ENCODE peak calls at places on chromosome 3, in six cellular contexts. S is Karpas-422, E is PC-9, P is hepatocyte, B is PC-3, J is MM.1S. Y is an unnamed sample. For H3K9me2, the result is how much of the 10 kb centered on the place peaks cover.

GRCh38 chr3:40120816-40121215 is 188.7 kb upstream of the EIF1B start:
- DNase-seq in S (no peak), J (no peak), E (no peak), B (peak), P (peak), Y (peak)

GRCh38 chr3:94118390-94118789 is 55.5 kb downstream of the NSUN3 start:
- DNase-seq in B (no peak), S (no peak), E (no peak), J (no peak), P (no peak), Y (no peak)

GRCh38 chr3:27589795-27590194 is 105.6 kb upstream of the SLC4A7 start:
- DNase-seq in B (no peak), E (no peak), P (no peak), S (no peak), J (no peak), Y (peak)

GRCh38 chr3:175585898-175586297 is 726.8 kb downstream of the NAALADL2 start:
- DNase-seq in J (no peak), S (no peak), E (peak), B (peak), P (no peak), Y (peak)

GRCh38 chr3:146577662-146578061 is 27.5 kb downstream of the PLSCR5 start:
- DNase-seq in S (peak), E (peak), P (peak), B (peak), J (peak), Y (peak)

GRCh38 chr3:54630111-54630623 is 297.7 kb downstream of the LRTM1 start:
- DNase-seq in P (no peak), E (no peak), B (no peak), S (no peak), J (no peak), Y (no peak)

GRCh38 chr3:138942861-138943623 is 3.9 kb downstream of the FOXL2 start:
- DNase-seq in B (no peak), E (no peak), J (no peak), S (no peak), P (no peak), Y (no peak)

GRCh38 chr3:8319935-8320634 is 181.5 kb upstream of the LMCD1 start:
- DNase-seq in J (no peak), P (no peak), S (no peak), E (no peak), B (peak), Y (peak)

GRCh38 chr3:23389089-23389488 is 186.0 kb downstream of the UBE2E2 start:
- DNase-seq in B (peak), E (no peak), J (no peak), P (no peak), S (no peak), Y (no peak)

GRCh38 chr3:122246214-122246613 is 62.7 kb downstream of the CASR start:
- DNase-seq in E (no peak), J (peak), S (no peak), P (no peak), B (no peak), Y (peak)

GRCh38 chr3:35758358-35758757 is 119.0 kb downstream of the ARPP21 start:
- DNase-seq in S (no peak), J (no peak), B (no peak), P (no peak), E (no peak), Y (no peak)

GRCh38 chr3:23175361-23176073 is 27.6 kb upstream of the UBE2E2 start:
- DNase-seq in P (no peak), E (no peak), B (peak), S (no peak), J (no peak), Y (no peak)

GRCh38 chr3:114697441-114697840 is 403.6 kb downstream of the TIGIT start:
- DNase-seq in E (no peak), P (no peak), S (no peak), B (no peak), J (no peak), Y (no peak)

GRCh38 chr3:95172549-95172948 is 1109.7 kb downstream of the NSUN3 start:
- DNase-seq in P (no peak), B (no peak), S (no peak), J (no peak), E (no peak), Y (no peak)

GRCh38 chr3:181793006-181793405 is 81.3 kb downstream of the SOX2 start:
- DNase-seq in S (no peak), P (no peak), J (no peak), B (no peak), E (no peak), Y (no peak)

GRCh38 chr3:181796641-181797040 is 84.9 kb downstream of the SOX2 start:
- DNase-seq in J (no peak), E (no peak), B (no peak), P (no peak), S (no peak), Y (no peak)

GRCh38 chr3:181791380-181791779 is 79.7 kb downstream of the SOX2 start:
- DNase-seq in B (no peak), P (no peak), S (no peak), J (no peak), E (no peak), Y (no peak)

GRCh38 chr3:181797431-181797830 is 85.7 kb downstream of the SOX2 start:
- DNase-seq in J (no peak), E (no peak), S (no peak), B (no peak), P (no peak), Y (no peak)

DNA sequence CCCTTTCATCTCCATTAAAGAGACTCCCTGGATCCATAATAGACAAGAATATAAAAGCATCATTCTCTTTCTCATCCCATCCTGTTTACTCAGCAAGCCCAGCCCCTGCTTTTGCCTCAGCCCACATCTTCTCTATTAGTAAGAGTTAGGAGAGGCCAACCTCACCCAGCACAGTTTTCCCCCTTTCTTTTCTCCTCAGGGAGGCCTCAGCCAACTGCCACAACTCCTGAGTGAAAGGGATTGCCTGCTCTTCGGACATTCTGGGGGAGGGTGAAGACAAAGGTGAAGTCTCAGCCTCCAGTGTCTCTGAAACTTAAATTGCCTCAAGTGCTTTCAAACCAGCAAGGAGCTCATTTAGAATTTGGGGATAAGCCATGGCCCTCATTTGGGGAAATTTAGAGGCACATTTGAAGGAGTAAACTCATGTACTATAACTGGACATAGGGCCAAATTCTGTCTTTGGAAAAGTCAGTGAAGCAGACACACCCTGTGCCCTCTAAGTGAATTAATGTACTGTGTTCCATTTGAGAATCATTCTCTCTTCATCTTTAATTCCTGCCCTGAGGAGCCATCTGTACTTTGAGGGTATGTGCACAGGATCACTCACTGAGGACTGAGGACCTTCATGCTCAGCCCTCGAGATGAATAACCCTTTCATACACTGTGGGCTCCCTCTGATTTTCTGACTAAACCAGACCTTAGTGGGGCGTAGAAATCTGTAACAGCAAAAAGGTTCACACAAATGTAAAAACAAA is 82.5 kb downstream of the SOX2 start:
- DNase-seq in J (no peak), E (no peak), P (no peak), B (no peak), S (no peak), Y (no peak)
- H2AFZ ChIP-seq in J (no peak), E (no peak), P (no peak), B (no peak), S (peak), Y (no peak)

DNA sequence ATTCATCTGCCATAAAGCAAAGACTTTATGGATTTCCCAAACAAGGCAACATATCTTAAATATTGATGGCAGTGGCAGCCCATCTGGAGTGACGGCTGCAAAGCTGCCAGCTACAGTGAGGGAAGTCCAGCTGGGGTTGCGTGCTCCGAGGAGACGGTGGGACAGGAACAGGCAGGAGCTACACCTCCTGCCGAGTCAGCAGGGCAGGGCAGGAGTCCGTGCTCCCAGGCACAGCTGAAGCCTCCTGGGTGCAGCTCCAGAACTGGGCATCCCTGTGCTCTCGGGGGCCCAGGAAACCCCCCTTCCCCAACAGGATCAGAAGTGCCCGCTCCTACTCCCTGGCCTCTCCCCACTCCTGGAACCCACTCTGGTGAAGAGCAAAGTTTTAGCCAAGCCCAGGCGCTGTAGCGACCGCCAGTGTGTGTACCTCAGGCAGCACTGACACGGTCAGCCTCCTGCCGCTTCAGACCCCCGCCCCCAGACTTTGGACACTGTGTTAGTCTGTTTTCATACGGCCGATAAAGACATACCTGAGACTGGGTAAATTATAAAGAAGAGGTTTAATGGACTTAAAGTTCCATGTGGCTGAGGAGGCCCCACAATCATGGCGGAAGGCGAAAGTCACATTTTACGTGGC is 556.4 kb upstream of the CCDC54 start:
- DNase-seq in S (peak), B (no peak), E (no peak), P (no peak), J (no peak), Y (no peak)
- H3K9me2 ChIP-seq in S (under half), B (under half), E (under half), P (under half), J (under half), Y (under half)

GRCh38 chr3:172564499-172564898 is 41.3 kb upstream of the TNFSF10 start:
- DNase-seq in J (no peak), S (no peak), B (no peak), E (no peak), P (no peak), Y (no peak)

GRCh38 chr3:172562881-172563835 is 39.9 kb upstream of the TNFSF10 start:
- DNase-seq in B (peak), S (no peak), J (no peak), E (peak), P (peak), Y (peak)

GRCh38 chr3:172569128-172570008 is 46.1 kb upstream of the TNFSF10 start:
- DNase-seq in J (no peak), B (no peak), E (no peak), S (no peak), P (no peak), Y (no peak)

DNA sequence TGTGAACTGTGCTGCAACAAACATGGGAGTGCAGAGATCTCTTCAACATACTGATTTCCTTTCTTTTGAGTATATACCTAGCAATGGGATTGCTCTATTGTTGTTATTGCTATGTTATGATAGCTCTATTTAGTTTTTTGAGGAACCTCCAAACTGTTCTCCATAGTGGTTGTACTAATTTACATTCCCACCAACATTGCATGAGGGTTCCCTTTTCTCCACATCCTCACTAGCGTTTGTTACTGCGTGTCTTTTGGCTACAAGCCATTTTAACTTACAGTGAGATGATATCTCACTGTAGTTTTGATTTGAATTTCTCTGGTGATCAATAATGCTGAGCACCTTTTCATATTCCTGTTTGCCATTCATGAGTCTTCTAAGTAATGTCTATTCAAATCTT is 45.5 kb upstream of the TNFSF10 start:
- DNase-seq in B (no peak), S (no peak), P (no peak), J (no peak), E (no peak), Y (no peak)
- H2AFZ ChIP-seq in B (no peak), S (no peak), P (no peak), J (no peak), E (no peak), Y (no peak)

DNA sequence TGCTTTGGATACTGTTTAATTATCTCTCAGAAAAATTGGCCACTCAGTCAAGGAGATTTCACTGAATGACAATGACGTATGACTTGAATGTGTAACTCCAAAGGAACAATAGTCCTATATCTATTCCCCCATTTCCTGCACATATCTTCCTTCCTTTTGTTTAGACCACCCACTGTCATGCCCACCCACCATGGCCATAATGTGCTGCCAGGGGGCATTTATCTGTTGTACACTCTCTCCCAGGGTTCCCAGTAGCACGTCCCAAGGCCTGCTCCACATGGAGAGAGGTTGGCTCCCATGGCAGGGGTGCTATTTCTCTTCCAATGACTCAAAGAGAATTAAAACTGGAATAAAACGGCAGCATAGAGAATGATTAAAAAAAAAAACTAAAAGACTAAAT is 36.8 kb upstream of the CTNNB1 start:
- DNase-seq in S (no peak), E (no peak), J (no peak), B (no peak), P (no peak), Y (no peak)
- H3K9me2 ChIP-seq in S (under half), E (under half), J (under half), B (under half), P (under half), Y (under half)

DNA sequence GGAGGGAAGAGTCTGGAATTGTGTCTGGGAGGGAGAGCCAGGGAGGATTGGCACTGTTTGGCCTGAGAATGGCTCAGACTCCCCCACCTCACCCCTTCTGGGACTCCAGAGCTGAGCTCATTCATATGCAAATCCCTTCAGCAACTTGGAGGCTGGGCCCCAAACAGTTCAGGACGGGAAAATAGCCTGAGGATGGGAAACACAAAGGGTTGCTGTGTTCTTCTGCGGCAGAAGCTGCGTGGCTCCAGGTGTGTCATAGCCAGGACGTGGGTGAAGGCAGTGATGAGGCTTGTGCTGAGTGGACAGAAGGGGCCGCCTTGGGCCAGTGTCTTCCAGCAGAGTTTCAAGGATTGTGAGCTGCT is 16.6 kb downstream of the MASP1 start:
- DNase-seq in B (peak), S (no peak), P (no peak), E (no peak), J (no peak), Y (no peak)
- H2AFZ ChIP-seq in B (no peak), S (no peak), P (no peak), E (no peak), J (no peak), Y (no peak)

GRCh38 chr3:32083901-32084300 is 22.5 kb upstream of the GPD1L start:
- DNase-seq in B (no peak), P (no peak), E (no peak), J (no peak), S (peak), Y (no peak)

GRCh38 chr3:32082727-32083126 is 23.7 kb upstream of the GPD1L start:
- DNase-seq in B (peak), E (no peak), P (peak), J (no peak), S (no peak), Y (peak)

GRCh38 chr3:32089476-32089875 is 16.9 kb upstream of the GPD1L start:
- DNase-seq in J (no peak), B (no peak), S (no peak), E (no peak), P (no peak), Y (no peak)

DNA sequence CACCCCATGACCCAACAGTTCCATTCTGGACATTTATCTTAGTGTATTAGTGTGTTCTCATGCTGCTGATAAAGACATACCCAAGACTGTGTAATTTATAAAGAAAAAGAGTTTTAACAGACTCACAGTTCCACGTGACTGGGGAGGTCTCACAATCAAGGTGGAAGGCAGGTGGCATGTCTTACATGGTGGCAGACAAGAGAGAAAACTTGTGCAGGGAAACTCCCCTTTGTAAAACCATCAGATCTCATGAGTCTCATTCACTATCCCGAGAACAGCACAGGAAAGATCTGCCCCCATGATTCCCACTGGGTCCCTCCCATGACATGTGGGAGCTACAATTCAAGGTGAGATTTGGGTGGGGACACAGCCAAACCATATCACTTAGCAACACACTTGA is 21.6 kb upstream of the GPD1L start:
- DNase-seq in B (no peak), J (no peak), S (no peak), P (no peak), E (no peak), Y (no peak)
- H3K9me2 ChIP-seq in B (under half), J (under half), S (under half), P (under half), E (under half), Y (under half)

Y was measured in GM23248.